ENCODE peak calls at places on chromosomes 3 and 15, in nine cellular contexts. One of them, this sample, is unnamed.

GRCh38 chr15:75704618-75705017 is 8.0 kb downstream of the CSPG4 start:
- DNase-seq in endothelial cell: no peak
- DNase-seq in stimulated activated CD4-positive, alpha-beta T cell treated with anti-CD3 and anti-CD28 coated beads, TNF-alpha, amount 100 ng/mL, for 4 hours: no peak
- DNase-seq in kidney: no peak
- DNase-seq in GM12892: no peak
- DNase-seq in memory B cell: no peak
- DNase-seq in NCI-H774: no peak
- DNase-seq in iPS-NIHi11: no peak
- DNase-seq in cardiac muscle cell: no peak
- DNase-seq in this sample: no peak

GRCh38 chr3:177824190-177824786 is 627.0 kb upstream of the TBL1XR1 start:
- DNase-seq in stimulated activated CD4-positive, alpha-beta T cell treated with anti-CD3 and anti-CD28 coated beads, TNF-alpha, amount 100 ng/mL, for 4 hours: no peak
- DNase-seq in memory B cell: no peak
- DNase-seq in kidney: peak; percentile 91
- DNase-seq in endothelial cell: no peak
- DNase-seq in GM12892: no peak
- DNase-seq in iPS-NIHi11: no peak
- DNase-seq in NCI-H774: peak; percentile 54
- DNase-seq in cardiac muscle cell: peak; percentile 94
- DNase-seq in this sample: no peak

GRCh38 chr3:138653567-138653966 is 45.0 kb downstream of the FAIM start:
- DNase-seq in endothelial cell: no peak
- DNase-seq in NCI-H774: no peak
- DNase-seq in stimulated activated CD4-positive, alpha-beta T cell treated with anti-CD3 and anti-CD28 coated beads, TNF-alpha, amount 100 ng/mL, for 4 hours: no peak
- DNase-seq in kidney: no peak
- DNase-seq in iPS-NIHi11: no peak
- DNase-seq in GM12892: no peak
- DNase-seq in memory B cell: no peak
- DNase-seq in cardiac muscle cell: no peak
- DNase-seq in this sample: no peak

GRCh38 chr3:33074217-33075067 is 22.5 kb downstream of the GLB1 start:
- DNase-seq in cardiac muscle cell: peak; percentile 83
- DNase-seq in NCI-H774: peak; percentile 24
- DNase-seq in GM12892: peak; percentile 63
- DNase-seq in memory B cell: peak; percentile 57
- DNase-seq in endothelial cell: peak; percentile 69
- DNase-seq in iPS-NIHi11: peak; percentile 91
- DNase-seq in kidney: no peak
- DNase-seq in stimulated activated CD4-positive, alpha-beta T cell treated with anti-CD3 and anti-CD28 coated beads, TNF-alpha, amount 100 ng/mL, for 4 hours: peak; percentile 53
- DNase-seq in this sample: no peak

GRCh38 chr3:160707187-160707789 is 30.3 kb downstream of the ARL14 start:
- DNase-seq in kidney: no peak
- DNase-seq in NCI-H774: peak; percentile 62
- DNase-seq in cardiac muscle cell: peak; percentile 73
- DNase-seq in iPS-NIHi11: peak; percentile 35
- DNase-seq in stimulated activated CD4-positive, alpha-beta T cell treated with anti-CD3 and anti-CD28 coated beads, TNF-alpha, amount 100 ng/mL, for 4 hours: no peak
- DNase-seq in memory B cell: peak; percentile 14
- DNase-seq in endothelial cell: peak; percentile 34
- DNase-seq in GM12892: no peak
- DNase-seq in this sample: peak; percentile 64

GRCh38 chr3:39220551-39221530 is 28.4 kb upstream of the XIRP1 start:
- DNase-seq in GM12892: no peak
- DNase-seq in endothelial cell: no peak
- DNase-seq in kidney: no peak
- DNase-seq in stimulated activated CD4-positive, alpha-beta T cell treated with anti-CD3 and anti-CD28 coated beads, TNF-alpha, amount 100 ng/mL, for 4 hours: no peak
- DNase-seq in iPS-NIHi11: no peak
- DNase-seq in cardiac muscle cell: no peak
- DNase-seq in memory B cell: no peak
- DNase-seq in NCI-H774: no peak
- DNase-seq in this sample: no peak

GRCh38 chr3:54783611-54784010 is 144.2 kb downstream of the LRTM1 start:
- DNase-seq in memory B cell: no peak
- DNase-seq in kidney: no peak
- DNase-seq in GM12892: no peak
- DNase-seq in iPS-NIHi11: no peak
- DNase-seq in NCI-H774: no peak
- DNase-seq in stimulated activated CD4-positive, alpha-beta T cell treated with anti-CD3 and anti-CD28 coated beads, TNF-alpha, amount 100 ng/mL, for 4 hours: no peak
- DNase-seq in cardiac muscle cell: no peak
- DNase-seq in endothelial cell: no peak
- DNase-seq in this sample: no peak

GRCh38 chr3:189270248-189270832 is 98.6 kb downstream of the TPRG1 start:
- DNase-seq in stimulated activated CD4-positive, alpha-beta T cell treated with anti-CD3 and anti-CD28 coated beads, TNF-alpha, amount 100 ng/mL, for 4 hours: no peak
- DNase-seq in cardiac muscle cell: peak; percentile 87
- DNase-seq in kidney: peak; percentile 78
- DNase-seq in GM12892: no peak
- DNase-seq in endothelial cell: peak; percentile 61
- DNase-seq in NCI-H774: peak; percentile 82
- DNase-seq in iPS-NIHi11: peak; percentile 59
- DNase-seq in memory B cell: no peak
- DNase-seq in this sample: peak; percentile 87

GRCh38 chr3:58580826-58581327 is 3.7 kb upstream of the FAM107A start:
- DNase-seq in NCI-H774: no peak
- DNase-seq in memory B cell: no peak
- DNase-seq in cardiac muscle cell: peak; percentile 36
- DNase-seq in endothelial cell: no peak
- DNase-seq in iPS-NIHi11: no peak
- DNase-seq in kidney: no peak
- DNase-seq in stimulated activated CD4-positive, alpha-beta T cell treated with anti-CD3 and anti-CD28 coated beads, TNF-alpha, amount 100 ng/mL, for 4 hours: no peak
- DNase-seq in GM12892: no peak
- DNase-seq in this sample: no peak

GRCh38 chr3:131801566-131801965 is 233.2 kb downstream of the CPNE4 start:
- DNase-seq in iPS-NIHi11: no peak
- DNase-seq in kidney: no peak
- DNase-seq in cardiac muscle cell: no peak
- DNase-seq in GM12892: no peak
- DNase-seq in endothelial cell: no peak
- DNase-seq in memory B cell: no peak
- DNase-seq in stimulated activated CD4-positive, alpha-beta T cell treated with anti-CD3 and anti-CD28 coated beads, TNF-alpha, amount 100 ng/mL, for 4 hours: no peak
- DNase-seq in NCI-H774: no peak
- DNase-seq in this sample: no peak

GRCh38 chr15:51267047-51267713 is 71.2 kb downstream of the CYP19A1 start:
- DNase-seq in kidney: peak; percentile 67
- DNase-seq in NCI-H774: no peak
- DNase-seq in cardiac muscle cell: peak; percentile 31
- DNase-seq in stimulated activated CD4-positive, alpha-beta T cell treated with anti-CD3 and anti-CD28 coated beads, TNF-alpha, amount 100 ng/mL, for 4 hours: no peak
- DNase-seq in GM12892: no peak
- DNase-seq in iPS-NIHi11: peak; percentile 58
- DNase-seq in endothelial cell: peak; percentile 26
- DNase-seq in memory B cell: no peak
- DNase-seq in this sample: no peak

GRCh38 chr3:132554437-132554836 is 42.6 kb upstream of the ACKR4 start:
- DNase-seq in NCI-H774: peak; percentile 76
- DNase-seq in kidney: no peak
- DNase-seq in stimulated activated CD4-positive, alpha-beta T cell treated with anti-CD3 and anti-CD28 coated beads, TNF-alpha, amount 100 ng/mL, for 4 hours: no peak
- DNase-seq in cardiac muscle cell: peak; percentile 39
- DNase-seq in GM12892: no peak
- DNase-seq in endothelial cell: no peak
- DNase-seq in iPS-NIHi11: no peak
- DNase-seq in memory B cell: no peak
- DNase-seq in this sample: peak; percentile 29

GRCh38 chr3:126127452-126127851 is 43.5 kb upstream of the SLC41A3 start:
- DNase-seq in kidney: peak; percentile 44
- DNase-seq in endothelial cell: no peak
- DNase-seq in stimulated activated CD4-positive, alpha-beta T cell treated with anti-CD3 and anti-CD28 coated beads, TNF-alpha, amount 100 ng/mL, for 4 hours: no peak
- DNase-seq in NCI-H774: no peak
- DNase-seq in memory B cell: no peak
- DNase-seq in GM12892: no peak
- DNase-seq in iPS-NIHi11: no peak
- DNase-seq in cardiac muscle cell: no peak
- DNase-seq in this sample: no peak

This sample was measured in NCI-H1436.